ENCODE peak calls at places on chromosomes 3 and 15, in five cellular contexts. N is lower lobe of right lung, E is HS-27A, C is NCI-H2081, Y is SHP77 treated with DMSO at 0.1 percent for 48 hours. T is an unnamed sample.

GRCh38 chr3:107106316-107106715 is 270.9 kb upstream of the CCDC54 start:
- DNase-seq in N (no peak), E (peak; percentile 15), C (no peak), Y (no peak), T (peak; percentile 32)

GRCh38 chr3:64473476-64473875 is 214.3 kb downstream of the ADAMTS9 start:
- DNase-seq in N (no peak), E (no peak), C (no peak), Y (no peak), T (no peak)

GRCh38 chr3:120568624-120569023 is 27.5 kb upstream of the NDUFB4 start:
- DNase-seq in N (no peak), E (no peak), C (no peak), Y (no peak), T (no peak)

GRCh38 chr3:40310690-40311089 is 1.2 kb downstream of the EIF1B start:
- DNase-seq in N (no peak), E (no peak), C (no peak), Y (no peak), T (no peak)

GRCh38 chr3:197520311-197521276 is 35.2 kb downstream of the BDH1 start:
- DNase-seq in N (peak; percentile 70), E (no peak), C (peak; percentile 58), Y (no peak), T (peak; percentile 31)

GRCh38 chr3:9404680-9405079 is 7.3 kb downstream of the SETD5 start:
- DNase-seq in N (no peak), E (no peak), C (no peak), Y (no peak), T (no peak)

GRCh38 chr15:45589296-45589695 is 2.1 kb downstream of the BLOC1S6 start:
- DNase-seq in N (no peak), E (no peak), C (no peak), Y (no peak), T (no peak)

GRCh38 chr3:146865175-146865755 is 260.1 kb upstream of the PLSCR5 start:
- DNase-seq in N (no peak), E (no peak), C (no peak), Y (no peak), T (no peak)

GRCh38 chr3:177396707-177397106 is 199.4 kb upstream of the TBL1XR1 start:
- DNase-seq in N (no peak), E (no peak), C (no peak), Y (no peak), T (no peak)

GRCh38 chr15:86942285-86942684 is 862.6 kb downstream of the AGBL1 start:
- DNase-seq in N (no peak), E (no peak), C (no peak), Y (no peak), T (no peak)

GRCh38 chr3:176987901-176988300 is 209.4 kb downstream of the TBL1XR1 start:
- DNase-seq in N (peak; percentile 54), E (no peak), C (no peak), Y (no peak), T (peak; percentile 41)

GRCh38 chr3:128505771-128506170 is 12.8 kb upstream of the GATA2 start:
- DNase-seq in N (no peak), E (no peak), C (no peak), Y (no peak), T (no peak)

GRCh38 chr3:165642761-165643432 is 194.3 kb downstream of the BCHE start:
- DNase-seq in N (no peak), E (peak; percentile 96), C (peak; percentile 57), Y (peak; percentile 60), T (peak; percentile 98)

GRCh38 chr3:114527036-114527644 is 233.3 kb downstream of the TIGIT start:
- DNase-seq in N (no peak), E (no peak), C (peak; percentile 11), Y (no peak), T (no peak)

GRCh38 chr3:73052857-73053256 is 8.6 kb upstream of the EBLN2 start:
- DNase-seq in N (no peak), E (no peak), C (no peak), Y (no peak), T (no peak)

GRCh38 chr3:125443923-125444322 is 68.8 kb upstream of the ZNF148 start:
- DNase-seq in N (no peak), E (no peak), C (no peak), Y (no peak), T (peak; percentile 35)

GRCh38 chr15:99845009-99845408 is 111.8 kb upstream of the LYSMD4 start:
- DNase-seq in N (no peak), E (no peak), C (no peak), Y (no peak), T (peak; percentile 20)

GRCh38 chr15:33675246-33675645 is 293.1 kb upstream of the CHRM5 start:
- DNase-seq in N (no peak), E (no peak), C (peak; percentile 10), Y (peak; percentile 1), T (no peak)

T was measured in non-pigmented ciliary epithelial cell.